ENCODE peak calls at places on chromosome 3, in nine cellular contexts. One of them, this sample, is unnamed.

GRCh38 chr3:121096968-121097367 is 189.0 kb downstream of the STXBP5L start:
- DNase-seq in HCT116: no peak
- DNase-seq in A549: no peak
- DNase-seq in HepG2: no peak
- DNase-seq in Panc1: no peak
- DNase-seq in K562: no peak
- DNase-seq in GM12878: no peak
- DNase-seq in SK-N-SH: no peak
- DNase-seq in GM23338: no peak
- DNase-seq in this sample: no peak

GRCh38 chr3:120907659-120908029 is 361 bp upstream of the STXBP5L start:
- DNase-seq in HCT116: no peak
- DNase-seq in A549: no peak
- DNase-seq in HepG2: no peak
- DNase-seq in Panc1: no peak
- DNase-seq in K562: no peak
- DNase-seq in GM12878: no peak
- DNase-seq in SK-N-SH: no peak
- DNase-seq in GM23338: no peak
- DNase-seq in this sample: no peak

GRCh38 chr3:46812237-46812791 is 50.9 kb downstream of the MYL3 start:
- DNase-seq in HCT116: no peak
- DNase-seq in A549: peak
- DNase-seq in HepG2: no peak
- DNase-seq in Panc1: no peak
- DNase-seq in K562: peak
- DNase-seq in GM12878: no peak
- DNase-seq in SK-N-SH: peak
- DNase-seq in GM23338: peak
- DNase-seq in this sample: peak

GRCh38 chr3:44954962-44955361 is 21.0 kb downstream of the ZDHHC3 start:
- DNase-seq in HCT116: no peak
- DNase-seq in A549: no peak
- DNase-seq in HepG2: peak
- DNase-seq in Panc1: no peak
- DNase-seq in K562: peak
- DNase-seq in GM12878: no peak
- DNase-seq in SK-N-SH: no peak
- DNase-seq in GM23338: no peak
- DNase-seq in this sample: peak

GRCh38 chr3:31077021-31077601 is 182.7 kb upstream of the GADL1 start:
- DNase-seq in HCT116: peak
- DNase-seq in A549: peak
- DNase-seq in HepG2: peak
- DNase-seq in Panc1: peak
- DNase-seq in K562: peak
- DNase-seq in GM12878: no peak
- DNase-seq in SK-N-SH: no peak
- DNase-seq in GM23338: no peak
- DNase-seq in this sample: no peak

GRCh38 chr3:94069242-94069813 is 6.5 kb downstream of the NSUN3 start:
- DNase-seq in HCT116: no peak
- DNase-seq in A549: no peak
- DNase-seq in HepG2: peak
- DNase-seq in Panc1: no peak
- DNase-seq in K562: no peak
- DNase-seq in GM12878: no peak
- DNase-seq in SK-N-SH: peak
- DNase-seq in GM23338: peak
- DNase-seq in this sample: no peak

GRCh38 chr3:186519021-186519658 is 25.0 kb downstream of the CRYGS start:
- DNase-seq in HCT116: no peak
- DNase-seq in A549: no peak
- DNase-seq in HepG2: no peak
- DNase-seq in Panc1: no peak
- DNase-seq in K562: no peak
- DNase-seq in GM12878: peak
- DNase-seq in SK-N-SH: no peak
- DNase-seq in GM23338: no peak
- DNase-seq in this sample: peak

GRCh38 chr3:115630850-115631249 is 7.5 kb downstream of the GAP43 start:
- DNase-seq in HCT116: no peak
- DNase-seq in A549: no peak
- DNase-seq in HepG2: no peak
- DNase-seq in Panc1: no peak
- DNase-seq in K562: no peak
- DNase-seq in GM12878: no peak
- DNase-seq in SK-N-SH: no peak
- DNase-seq in GM23338: no peak
- DNase-seq in this sample: no peak

GRCh38 chr3:12268050-12268449 is 20.8 kb upstream of the PPARG start:
- DNase-seq in HCT116: no peak
- DNase-seq in A549: no peak
- DNase-seq in HepG2: no peak
- DNase-seq in Panc1: no peak
- DNase-seq in K562: no peak
- DNase-seq in GM12878: no peak
- DNase-seq in SK-N-SH: no peak
- DNase-seq in GM23338: no peak
- DNase-seq in this sample: peak

GRCh38 chr3:32186097-32186496 is 52.4 kb upstream of the CMTM8 start:
- DNase-seq in HCT116: no peak
- DNase-seq in A549: no peak
- DNase-seq in HepG2: peak
- DNase-seq in Panc1: no peak
- DNase-seq in K562: no peak
- DNase-seq in GM12878: no peak
- DNase-seq in SK-N-SH: no peak
- DNase-seq in GM23338: peak
- DNase-seq in this sample: no peak

GRCh38 chr3:88131695-88132094 is 18.1 kb upstream of the C3orf38 start:
- DNase-seq in HCT116: no peak
- DNase-seq in A549: no peak
- DNase-seq in HepG2: no peak
- DNase-seq in Panc1: no peak
- DNase-seq in K562: no peak
- DNase-seq in GM12878: no peak
- DNase-seq in SK-N-SH: no peak
- DNase-seq in GM23338: no peak
- DNase-seq in this sample: no peak

GRCh38 chr3:142861926-142862325 is 27.0 kb downstream of the PCOLCE2 start:
- DNase-seq in HCT116: no peak
- DNase-seq in A549: no peak
- DNase-seq in HepG2: no peak
- DNase-seq in Panc1: no peak
- DNase-seq in K562: no peak
- DNase-seq in GM12878: no peak
- DNase-seq in SK-N-SH: no peak
- DNase-seq in GM23338: no peak
- DNase-seq in this sample: no peak

GRCh38 chr3:142852009-142852408 is 36.9 kb downstream of the PCOLCE2 start:
- DNase-seq in HCT116: no peak
- DNase-seq in A549: no peak
- DNase-seq in HepG2: no peak
- DNase-seq in Panc1: no peak
- DNase-seq in K562: no peak
- DNase-seq in GM12878: no peak
- DNase-seq in SK-N-SH: no peak
- DNase-seq in GM23338: no peak
- DNase-seq in this sample: no peak

GRCh38 chr3:142858043-142858442 is 30.8 kb downstream of the PCOLCE2 start:
- DNase-seq in HCT116: no peak
- DNase-seq in A549: no peak
- DNase-seq in HepG2: no peak
- DNase-seq in Panc1: no peak
- DNase-seq in K562: no peak
- DNase-seq in GM12878: no peak
- DNase-seq in SK-N-SH: no peak
- DNase-seq in GM23338: no peak
- DNase-seq in this sample: no peak

GRCh38 chr3:142853270-142854163 is 35.4 kb downstream of the PCOLCE2 start:
- DNase-seq in HCT116: peak
- DNase-seq in A549: peak
- DNase-seq in HepG2: peak
- DNase-seq in Panc1: no peak
- DNase-seq in K562: no peak
- DNase-seq in GM12878: no peak
- DNase-seq in SK-N-SH: no peak
- DNase-seq in GM23338: no peak
- DNase-seq in this sample: no peak

GRCh38 chr3:142857056-142857455 is 31.8 kb downstream of the PCOLCE2 start:
- DNase-seq in HCT116: peak
- DNase-seq in A549: peak
- DNase-seq in HepG2: peak
- DNase-seq in Panc1: no peak
- DNase-seq in K562: peak
- DNase-seq in GM12878: no peak
- DNase-seq in SK-N-SH: peak
- DNase-seq in GM23338: peak
- DNase-seq in this sample: peak
- TF ChIP-seq REST in HCT116: no peak
- TF ChIP-seq REST in A549: no peak
- TF ChIP-seq REST in HepG2: no peak
- TF ChIP-seq REST in Panc1: no peak
- TF ChIP-seq REST in K562: no peak
- TF ChIP-seq REST in GM12878: no peak
- TF ChIP-seq REST in SK-N-SH: no peak
- TF ChIP-seq REST in GM23338: no peak
- TF ChIP-seq REST in this sample: no peak

GRCh38 chr3:196117809-196118208 is 35.9 kb upstream of the TFRC start:
- DNase-seq in HCT116: no peak
- DNase-seq in A549: no peak
- DNase-seq in HepG2: no peak
- DNase-seq in Panc1: no peak
- DNase-seq in K562: no peak
- DNase-seq in GM12878: no peak
- DNase-seq in SK-N-SH: no peak
- DNase-seq in GM23338: no peak
- DNase-seq in this sample: peak

GRCh38 chr3:196115678-196116083 is 33.8 kb upstream of the TFRC start:
- DNase-seq in HCT116: no peak
- DNase-seq in A549: no peak
- DNase-seq in HepG2: no peak
- DNase-seq in Panc1: no peak
- DNase-seq in K562: no peak
- DNase-seq in GM12878: peak
- DNase-seq in SK-N-SH: no peak
- DNase-seq in GM23338: no peak
- DNase-seq in this sample: no peak

GRCh38 chr3:196108075-196108743 is 26.3 kb upstream of the TFRC start:
- DNase-seq in HCT116: no peak
- DNase-seq in A549: no peak
- DNase-seq in HepG2: no peak
- DNase-seq in Panc1: no peak
- DNase-seq in K562: peak
- DNase-seq in GM12878: no peak
- DNase-seq in SK-N-SH: no peak
- DNase-seq in GM23338: peak
- DNase-seq in this sample: no peak

GRCh38 chr3:196111939-196112386 is 30.1 kb upstream of the TFRC start:
- DNase-seq in HCT116: no peak
- DNase-seq in A549: no peak
- DNase-seq in HepG2: no peak
- DNase-seq in Panc1: no peak
- DNase-seq in K562: no peak
- DNase-seq in GM12878: peak
- DNase-seq in SK-N-SH: no peak
- DNase-seq in GM23338: peak
- DNase-seq in this sample: no peak
- TF ChIP-seq REST in HCT116: no peak
- TF ChIP-seq REST in A549: no peak
- TF ChIP-seq REST in HepG2: no peak
- TF ChIP-seq REST in Panc1: no peak
- TF ChIP-seq REST in K562: no peak
- TF ChIP-seq REST in GM12878: no peak
- TF ChIP-seq REST in SK-N-SH: no peak
- TF ChIP-seq REST in GM23338: no peak
- TF ChIP-seq REST in this sample: no peak

GRCh38 chr3:24407980-24408460 is 86.6 kb downstream of the THRB start:
- DNase-seq in HCT116: no peak
- DNase-seq in A549: no peak
- DNase-seq in HepG2: no peak
- DNase-seq in Panc1: no peak
- DNase-seq in K562: no peak
- DNase-seq in GM12878: no peak
- DNase-seq in SK-N-SH: no peak
- DNase-seq in GM23338: no peak
- DNase-seq in this sample: no peak

GRCh38 chr3:24405057-24405456 is 89.6 kb downstream of the THRB start:
- DNase-seq in HCT116: no peak
- DNase-seq in A549: no peak
- DNase-seq in HepG2: no peak
- DNase-seq in Panc1: no peak
- DNase-seq in K562: no peak
- DNase-seq in GM12878: no peak
- DNase-seq in SK-N-SH: no peak
- DNase-seq in GM23338: no peak
- DNase-seq in this sample: no peak

GRCh38 chr3:24401811-24402185 is 92.9 kb downstream of the THRB start:
- DNase-seq in HCT116: no peak
- DNase-seq in A549: no peak
- DNase-seq in HepG2: no peak
- DNase-seq in Panc1: no peak
- DNase-seq in K562: no peak
- DNase-seq in GM12878: no peak
- DNase-seq in SK-N-SH: no peak
- DNase-seq in GM23338: no peak
- DNase-seq in this sample: no peak

GRCh38 chr3:24410861-24411260 is 83.8 kb downstream of the THRB start:
- DNase-seq in HCT116: no peak
- DNase-seq in A549: no peak
- DNase-seq in HepG2: no peak
- DNase-seq in Panc1: no peak
- DNase-seq in K562: peak
- DNase-seq in GM12878: no peak
- DNase-seq in SK-N-SH: no peak
- DNase-seq in GM23338: peak
- DNase-seq in this sample: no peak

DNA sequence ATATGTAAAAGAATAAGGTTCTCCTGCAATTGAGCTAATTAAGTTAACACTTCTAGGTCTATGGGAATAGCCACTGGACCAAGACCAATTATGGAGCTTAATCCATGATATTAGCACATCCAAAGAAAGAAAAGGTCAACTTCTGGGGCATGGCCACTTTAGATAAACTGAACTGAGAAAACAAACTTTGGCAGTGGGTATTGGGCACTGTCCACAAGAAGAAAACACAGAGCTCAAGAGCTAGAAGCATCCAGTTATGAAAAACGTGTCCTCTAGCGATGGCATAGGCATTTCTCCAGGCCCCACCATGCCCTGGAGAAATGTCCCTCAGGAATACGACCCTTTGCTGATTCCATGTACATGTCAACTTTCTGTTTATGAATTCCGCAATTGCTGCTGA is 87.8 kb downstream of the THRB start:
- DNase-seq in HCT116: no peak
- DNase-seq in A549: no peak
- DNase-seq in HepG2: no peak
- DNase-seq in Panc1: no peak
- DNase-seq in K562: no peak
- DNase-seq in GM12878: no peak
- DNase-seq in SK-N-SH: no peak
- DNase-seq in GM23338: no peak
- DNase-seq in this sample: no peak
- TF ChIP-seq REST in HCT116: no peak
- TF ChIP-seq REST in A549: no peak
- TF ChIP-seq REST in HepG2: no peak
- TF ChIP-seq REST in Panc1: no peak
- TF ChIP-seq REST in K562: no peak
- TF ChIP-seq REST in GM12878: no peak
- TF ChIP-seq REST in SK-N-SH: no peak
- TF ChIP-seq REST in GM23338: no peak
- TF ChIP-seq REST in this sample: no peak

GRCh38 chr3:52433328-52434060 is 11.4 kb downstream of the SEMA3G start:
- DNase-seq in HCT116: no peak
- DNase-seq in A549: no peak
- DNase-seq in HepG2: no peak
- DNase-seq in Panc1: no peak
- DNase-seq in K562: no peak
- DNase-seq in GM12878: no peak
- DNase-seq in SK-N-SH: peak
- DNase-seq in GM23338: no peak
- DNase-seq in this sample: no peak
- TF ChIP-seq REST in HCT116: no peak
- TF ChIP-seq REST in A549: no peak
- TF ChIP-seq REST in HepG2: no peak
- TF ChIP-seq REST in Panc1: no peak
- TF ChIP-seq REST in K562: no peak
- TF ChIP-seq REST in GM12878: no peak
- TF ChIP-seq REST in SK-N-SH: no peak
- TF ChIP-seq REST in GM23338: no peak
- TF ChIP-seq REST in this sample: no peak